ENCODE peak calls at places on chromosomes 4 and X, in four cellular contexts. M is tibial nerve, I is neuronal stem cell, H is OCI-LY7. X is an unnamed sample. For H3K9me3 and H3K4me1, the result is how much of the 10 kb centered on the place peaks cover.

GRCh38 chr4:53694666-53695065 is 103.4 kb upstream of the LNX1 start:
- DNase-seq in M (no peak), I (no peak), H (no peak), X (no peak)

GRCh38 chr4:7340553-7341433 is 93.9 kb downstream of the PSAPL1 start:
- DNase-seq in M (no peak), I (no peak), H (no peak), X (no peak)

GRCh38 chrX:131305926-131306325 is 16.8 kb upstream of the IGSF1 start:
- DNase-seq in M (no peak), I (no peak), H (no peak), X (no peak)

GRCh38 chrX:30786374-30786773 is 102.7 kb downstream of the TAB3 start:
- DNase-seq in M (no peak), I (no peak), H (no peak), X (no peak)

GRCh38 chr4:55721651-55722050 is 85.6 kb upstream of the NMU start:
- DNase-seq in M (no peak), I (no peak), H (no peak), X (no peak)

GRCh38 chr4:85147481-85148076 is 181.1 kb upstream of the WDFY3 start:
- DNase-seq in M (peak), I (peak), H (peak), X (no peak)

GRCh38 chr4:7217453-7218310 is 25.3 kb downstream of the SORCS2 start:
- DNase-seq in M (no peak), I (no peak), H (no peak), X (no peak)

GRCh38 chr4:159048166-159048886 is 54.6 kb upstream of the RAPGEF2 start:
- DNase-seq in M (peak), I (peak), H (no peak), X (peak)

GRCh38 chr4:21113496-21114213 is 413.4 kb downstream of the PACRGL start:
- DNase-seq in M (no peak), I (no peak), H (no peak), X (no peak)

GRCh38 chrX:136130931-136131843 is 16.1 kb upstream of the FHL1 start:
- DNase-seq in M (no peak), I (no peak), H (peak), X (no peak)

GRCh38 chrX:150693782-150694574 is 782 bp downstream of the MTMR1 start:
- DNase-seq in M (no peak), I (no peak), H (peak), X (peak)

GRCh38 chr4:115759231-115759630 is 645.8 kb upstream of the NDST4 start:
- DNase-seq in M (no peak), I (no peak), H (no peak), X (no peak)

GRCh38 chr4:24042094-24042493 is 152.2 kb upstream of the PPARGC1A start:
- DNase-seq in M (no peak), I (no peak), H (no peak), X (no peak)

GRCh38 chr4:133320576-133321170 is 171.6 kb downstream of the PCDH10 start:
- DNase-seq in M (no peak), I (peak), H (peak), X (no peak)

GRCh38 chrX:119468930-119469635 is 839 bp downstream of the SLC25A5 start:
- DNase-seq in M (peak), I (peak), H (peak), X (peak)

GRCh38 chrX:44036336-44036735 is 63.1 kb upstream of the NDP start:
- DNase-seq in M (no peak), I (no peak), H (no peak), X (no peak)

GRCh38 chr4:47038263-47038662 is 6.9 kb downstream of the GABRB1 start:
- DNase-seq in M (no peak), I (no peak), H (no peak), X (no peak)

GRCh38 chr4:52813546-52813945 is 48.6 kb upstream of the RASL11B start:
- DNase-seq in M (no peak), I (no peak), H (no peak), X (no peak)

GRCh38 chr4:161554372-161554990 is 609.3 kb downstream of the FSTL5 start:
- DNase-seq in M (no peak), I (no peak), H (no peak), X (no peak)

GRCh38 chr4:22686156-22686555 is 6.6 kb upstream of the GBA3 start:
- DNase-seq in M (no peak), I (no peak), H (no peak), X (no peak)

GRCh38 chr4:6953751-6954380 is 44.2 kb downstream of the TBC1D14 start:
- DNase-seq in M (peak), I (no peak), H (no peak), X (peak)

GRCh38 chr4:139454111-139454600 is at the start of gene RAB33B:
- DNase-seq in M (peak), I (no peak), H (peak), X (peak)

GRCh38 chr4:15898902-15899301 is 39.6 kb downstream of the FGFBP1 start:
- DNase-seq in M (no peak), I (no peak), H (no peak), X (no peak)

GRCh38 chr4:6217716-6218381 is 17.5 kb upstream of the JAKMIP1 start:
- DNase-seq in M (no peak), I (no peak), H (no peak), X (peak)

GRCh38 chr4:147134536-147135210 is 189.0 kb upstream of the TTC29 start:
- DNase-seq in M (no peak), I (no peak), H (no peak), X (no peak)

GRCh38 chrX:135713795-135714194 is 356 bp downstream of the CT45A1 start:
- DNase-seq in M (no peak), I (no peak), H (no peak), X (no peak)

GRCh38 chr4:54662123-54662522 is 4.4 kb downstream of the KIT start:
- DNase-seq in M (no peak), I (no peak), H (no peak), X (no peak)

GRCh38 chrX:74797338-74797887 is 127.8 kb downstream of the NEXMIF start:
- DNase-seq in M (no peak), I (no peak), H (no peak), X (no peak)

GRCh38 chrX:39729834-39730670 is 367.7 kb downstream of the BCOR start:
- DNase-seq in M (no peak), I (peak), H (no peak), X (peak)

GRCh38 chr4:168803727-168804126 is 206.3 kb downstream of the CBR4 start:
- DNase-seq in M (no peak), I (no peak), H (no peak), X (no peak)

GRCh38 chr4:33780952-33781655 is 2463.2 kb downstream of the ARAP2 start:
- DNase-seq in M (no peak), I (no peak), H (no peak), X (no peak)

GRCh38 chrX:147853701-147854100 is 58.0 kb upstream of the FMR1 start:
- DNase-seq in M (no peak), I (no peak), H (no peak), X (no peak)

DNA sequence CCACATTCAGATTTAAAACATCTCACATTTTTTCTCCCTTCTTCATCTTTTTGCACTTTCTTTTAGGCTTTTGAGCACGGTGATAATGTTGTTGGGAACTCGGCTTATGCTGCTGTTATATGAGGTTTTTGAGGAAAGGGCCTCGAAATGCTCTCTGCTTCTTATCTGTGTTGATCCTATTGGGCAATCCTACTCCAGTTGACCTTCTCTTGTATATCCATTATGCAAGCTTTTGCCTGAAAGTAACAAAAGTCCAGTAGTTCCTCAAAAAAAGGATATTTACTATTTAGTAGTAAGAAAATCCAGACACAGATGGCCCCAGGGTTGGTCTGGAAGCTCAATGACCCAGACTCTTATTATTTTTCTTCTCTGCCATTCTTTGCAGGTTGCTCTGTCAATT is 57.7 kb upstream of the SPANXB1 start:
- DNase-seq in M (no peak), I (no peak), H (no peak), X (no peak)
- H3K9me3 ChIP-seq in M (under half), I (under half), H (under half), X (under half)

GRCh38 chr4:42809419-42810084 is 83.0 kb upstream of the GRXCR1 start:
- DNase-seq in M (no peak), I (no peak), H (no peak), X (no peak)

GRCh38 chr4:42806436-42806835 is 86.1 kb upstream of the GRXCR1 start:
- DNase-seq in M (no peak), I (no peak), H (no peak), X (no peak)
- H3K4me1 ChIP-seq in M (under half), I (under half), H (under half), X (under half)

DNA sequence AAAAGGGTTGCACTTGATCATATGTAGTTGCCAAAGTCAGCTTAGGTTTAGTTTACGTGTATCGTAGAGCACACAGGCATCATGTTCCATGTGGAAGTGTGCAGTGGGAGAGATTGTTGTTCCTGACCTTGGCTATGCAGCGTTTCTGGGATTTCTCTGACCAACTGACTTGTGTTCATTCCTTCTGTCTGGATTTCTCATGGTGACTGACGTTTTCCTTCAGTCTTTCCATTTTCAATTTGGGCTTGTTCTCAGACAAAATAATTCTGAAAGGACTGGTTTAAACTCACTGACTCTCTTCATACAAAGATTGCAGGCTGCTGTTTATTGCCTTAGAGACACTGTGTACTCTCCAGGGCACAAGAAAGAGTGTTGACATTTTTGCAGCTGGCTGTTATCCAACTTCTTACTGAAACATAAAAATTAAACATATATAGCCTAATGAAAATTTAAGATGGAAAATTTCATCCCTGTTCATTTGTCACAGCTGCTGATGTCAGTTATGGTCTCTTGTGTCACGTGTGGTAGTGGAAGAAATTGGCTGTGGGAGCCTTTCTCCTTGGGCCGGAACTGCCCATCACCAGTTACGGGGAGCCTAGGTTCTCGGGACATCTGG is 95.4 kb downstream of the TNIP2 start:
- DNase-seq in M (no peak), I (no peak), H (no peak), X (no peak)
- H3K4me3 ChIP-seq in M (no peak), I (no peak), H (no peak), X (no peak)

GRCh38 chrX:146243071-146243470 is 425.4 kb downstream of the SLITRK2 start:
- DNase-seq in M (no peak), I (no peak), H (no peak), X (no peak)

GRCh38 chrX:146241902-146242301 is 424.3 kb downstream of the SLITRK2 start:
- DNase-seq in M (no peak), I (no peak), H (no peak), X (no peak)

GRCh38 chrX:146238173-146238572 is 420.5 kb downstream of the SLITRK2 start:
- DNase-seq in M (no peak), I (no peak), H (no peak), X (no peak)
- H3K9me3 ChIP-seq in M (under half), I (under half), H (under half), X (under half)